ENCODE peak calls at places on chromosome 6, in six cellular contexts. A is body of pancreas, L is ovary, I is DND-41, E is tibial artery, J is right atrium auricular region. N is an unnamed sample.

GRCh38 chr6:145349950-145350510 is 385.3 kb downstream of the EPM2A start:
- DNase-seq in A (no peak), L (no peak), I (no peak), E (no peak), J (no peak), N (no peak)

GRCh38 chr6:137589067-137589848 is 95.1 kb upstream of the OLIG3 start:
- DNase-seq in A (no peak), L (no peak), I (peak; percentile 52), E (no peak), J (no peak), N (no peak)

GRCh38 chr6:161116554-161117328 is 125.2 kb downstream of the MAP3K4 start:
- DNase-seq in A (no peak), L (no peak), I (no peak), E (no peak), J (no peak), N (no peak)

GRCh38 chr6:142856857-142857608 is 87.9 kb downstream of the HIVEP2 start:
- DNase-seq in A (no peak), L (no peak), I (peak; percentile 52), E (no peak), J (no peak), N (no peak)

GRCh38 chr6:1383729-1384548 is 5.4 kb upstream of the FOXF2 start:
- DNase-seq in A (no peak), L (no peak), I (no peak), E (no peak), J (no peak), N (no peak)

GRCh38 chr6:134722996-134723871 is 226.7 kb downstream of the ALDH8A1 start:
- DNase-seq in A (no peak), L (no peak), I (no peak), E (no peak), J (no peak), N (no peak)

GRCh38 chr6:38432479-38432878 is 207.2 kb downstream of the BTBD9 start:
- DNase-seq in A (no peak), L (no peak), I (no peak), E (no peak), J (no peak), N (no peak)

GRCh38 chr6:147837540-147837939 is 329.1 kb downstream of the SAMD5 start:
- DNase-seq in A (no peak), L (no peak), I (no peak), E (no peak), J (no peak), N (no peak)

GRCh38 chr6:157064502-157064901 is 258.8 kb downstream of the TMEM242 start:
- DNase-seq in A (no peak), L (no peak), I (no peak), E (no peak), J (no peak), N (no peak)

GRCh38 chr6:82995066-82995465 is 70.6 kb downstream of the UBE3D start:
- DNase-seq in A (no peak), L (no peak), I (no peak), E (no peak), J (no peak), N (no peak)

GRCh38 chr6:7787137-7787575 is 61.3 kb downstream of the BMP6 start:
- DNase-seq in A (no peak), L (peak; percentile 59), I (no peak), E (no peak), J (peak; percentile 63), N (no peak)

GRCh38 chr6:162680367-162680766 is 47.2 kb downstream of the PRKN start:
- DNase-seq in A (no peak), L (no peak), I (no peak), E (no peak), J (no peak), N (no peak)

GRCh38 chr6:16344756-16345155 is 106.4 kb downstream of the GMPR start:
- DNase-seq in A (no peak), L (no peak), I (no peak), E (no peak), J (no peak), N (no peak)

GRCh38 chr6:40536442-40536841 is 50.7 kb downstream of the LRFN2 start:
- DNase-seq in A (no peak), L (no peak), I (no peak), E (no peak), J (no peak), N (no peak)

GRCh38 chr6:83443516-83443915 is 12.7 kb upstream of the ME1 start:
- DNase-seq in A (no peak), L (no peak), I (no peak), E (no peak), J (no peak), N (no peak)

GRCh38 chr6:13368079-13368478 is 39.7 kb upstream of the TBC1D7 start:
- DNase-seq in A (no peak), L (no peak), I (no peak), E (no peak), J (no peak), N (no peak)

GRCh38 chr6:9224539-9224938 is 789.2 kb upstream of the SLC35B3 start:
- DNase-seq in A (no peak), L (no peak), I (no peak), E (no peak), J (no peak), N (no peak)

GRCh38 chr6:141607956-141608355 is 524.8 kb upstream of the GJE1 start:
- DNase-seq in A (no peak), L (no peak), I (no peak), E (no peak), J (no peak), N (no peak)

GRCh38 chr6:80197474-80197873 is 91.0 kb downstream of the BCKDHB start:
- DNase-seq in A (no peak), L (no peak), I (no peak), E (no peak), J (no peak), N (no peak)

GRCh38 chr6:112331306-112331705 is 15.8 kb upstream of the RFPL4B start:
- DNase-seq in A (no peak), L (no peak), I (no peak), E (no peak), J (no peak), N (no peak)

GRCh38 chr6:21610376-21610775 is 16.8 kb downstream of the SOX4 start:
- DNase-seq in A (no peak), L (no peak), I (no peak), E (no peak), J (no peak), N (no peak)

GRCh38 chr6:102075539-102075938 is 682.0 kb downstream of the GRIK2 start:
- DNase-seq in A (no peak), L (no peak), I (no peak), E (no peak), J (no peak), N (no peak)

GRCh38 chr6:126685182-126685581 is 345.3 kb downstream of the CENPW start:
- DNase-seq in A (no peak), L (no peak), I (no peak), E (no peak), J (no peak), N (no peak)

GRCh38 chr6:161274488-161274858 is 612 bp upstream of the AGPAT4 start:
- DNase-seq in A (no peak), L (no peak), I (no peak), E (no peak), J (no peak), N (no peak)

GRCh38 chr6:111957623-111958315 is 84.5 kb upstream of the FYN start:
- DNase-seq in A (no peak), L (no peak), I (peak; percentile 10), E (no peak), J (no peak), N (no peak)

GRCh38 chr6:7914991-7915789 is 4.6 kb upstream of the TXNDC5 start:
- DNase-seq in A (peak; percentile 33), L (no peak), I (no peak), E (no peak), J (peak; percentile 82), N (no peak)

GRCh38 chr6:83593395-83593785 is 81.1 kb downstream of the PRSS35 start:
- DNase-seq in A (no peak), L (no peak), I (no peak), E (no peak), J (no peak), N (no peak)

GRCh38 chr6:20455175-20456075 is 53.7 kb downstream of the E2F3 start:
- DNase-seq in A (no peak), L (no peak), I (no peak), E (no peak), J (no peak), N (no peak)

GRCh38 chr6:52231411-52232127 is 12.7 kb downstream of the IL17F start:
- DNase-seq in A (no peak), L (no peak), I (no peak), E (no peak), J (no peak), N (no peak)

GRCh38 chr6:81751388-81752083 is 945 bp downstream of the TENT5A start:
- DNase-seq in A (peak; percentile 67), L (peak; percentile 54), I (no peak), E (peak; percentile 83), J (peak; percentile 74), N (no peak)

GRCh38 chr6:161186173-161186769 is 87.6 kb downstream of the AGPAT4 start:
- DNase-seq in A (no peak), L (no peak), I (peak; percentile 51), E (peak; percentile 70), J (no peak), N (no peak)

DNA sequence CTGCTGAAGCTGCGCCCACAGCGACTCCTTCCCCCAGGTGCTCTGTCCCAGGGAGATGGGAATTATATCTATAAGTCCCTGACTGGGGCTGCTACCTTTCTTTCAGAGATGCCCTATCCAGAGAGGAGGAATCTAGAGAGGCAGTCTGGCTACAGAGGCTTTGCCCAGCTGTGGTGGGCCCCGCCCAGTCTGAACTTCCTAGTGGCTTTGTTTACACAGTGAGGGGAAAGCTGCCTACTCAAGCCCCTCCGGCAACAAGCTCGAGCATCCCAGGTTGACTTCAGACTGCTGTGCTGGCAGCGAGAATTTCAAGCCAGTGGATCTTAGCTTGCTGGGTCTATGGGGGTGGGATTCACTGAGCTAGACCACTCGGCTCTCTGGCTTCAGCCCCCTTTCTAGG is 152.5 kb upstream of the MAP3K7 start:
- DNase-seq in A (no peak), L (no peak), I (no peak), E (no peak), J (no peak), N (no peak)
- H3K9me3 ChIP-seq in A (no peaks in the 10 kb centered on the region), L (no peaks in the 10 kb centered on the region), I (peaks cover 4% of the 10 kb centered on the region), E (no peaks in the 10 kb centered on the region), J (no peaks in the 10 kb centered on the region), N (no peaks in the 10 kb centered on the region)

DNA sequence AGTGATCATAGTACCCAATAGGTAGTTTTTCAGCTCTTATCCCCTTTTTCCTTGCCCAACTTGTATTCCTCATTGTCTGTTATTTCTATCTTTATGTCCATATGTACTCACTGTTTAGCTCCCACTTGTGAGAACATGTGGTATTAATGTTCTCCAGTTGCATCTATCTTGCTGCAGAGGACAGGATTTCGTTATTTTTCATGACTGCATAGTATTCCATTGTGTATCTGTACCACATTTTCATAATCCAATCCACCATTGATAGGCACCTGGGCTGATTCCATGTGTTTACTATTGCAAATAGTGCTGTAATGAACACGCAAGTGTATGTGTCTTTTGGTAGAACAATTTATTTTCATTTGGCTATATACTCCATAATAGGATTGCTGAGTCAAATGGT is 819.5 kb upstream of the ADGRB3 start:
- DNase-seq in A (no peak), L (no peak), I (no peak), E (no peak), J (no peak), N (no peak)
- H3K9me3 ChIP-seq in A (no peaks in the 10 kb centered on the region), L (no peaks in the 10 kb centered on the region), I (peaks cover 13% of the 10 kb centered on the region), E (no peaks in the 10 kb centered on the region), J (peaks cover 7% of the 10 kb centered on the region), N (peaks cover 10% of the 10 kb centered on the region)

GRCh38 chr6:86453232-86453631 is 484.1 kb upstream of the HTR1E start:
- DNase-seq in A (no peak), L (no peak), I (no peak), E (no peak), J (no peak), N (no peak)
- H3K9me3 ChIP-seq in A (no peaks in the 10 kb centered on the region), L (no peaks in the 10 kb centered on the region), I (peaks cover 3% of the 10 kb centered on the region), E (no peaks in the 10 kb centered on the region), J (no peaks in the 10 kb centered on the region), N (no peaks in the 10 kb centered on the region)

GRCh38 chr6:3088853-3089445 is 20.7 kb downstream of the RIPK1 start:
- DNase-seq in A (no peak), L (no peak), I (no peak), E (no peak), J (no peak), N (no peak)
- H3K9me3 ChIP-seq in A (no peaks in the 10 kb centered on the region), L (no peaks in the 10 kb centered on the region), I (no peaks in the 10 kb centered on the region), E (no peaks in the 10 kb centered on the region), J (no peaks in the 10 kb centered on the region), N (no peaks in the 10 kb centered on the region)

N was measured in thoracic aorta.